ENCODE peak calls at places on chromosomes 2 and 18, in six cellular contexts. X is astrocyte, D is lung, R is body of pancreas, H is psoas muscle, M is brain microvascular endothelial cell. A is an unnamed sample.

GRCh38 chr2:178109813-178110212 is 2.4 kb upstream of the RBM45 start:
- DNase-seq in X (peak; percentile 26), D (no peak), R (no peak), H (no peak), M (no peak), A (peak; percentile 73)

GRCh38 chr2:206211657-206212255 is 52.1 kb downstream of the EEF1B2 start:
- DNase-seq in X (peak; percentile 41), D (no peak), R (no peak), H (no peak), M (peak; percentile 25), A (no peak)

GRCh38 chr2:240197439-240198139 is 57.1 kb upstream of the OTOS start:
- DNase-seq in X (no peak), D (no peak), R (no peak), H (no peak), M (no peak), A (no peak)

GRCh38 chr2:232203936-232204335 is 174.6 kb upstream of the ALPP start:
- DNase-seq in X (peak; percentile 53), D (no peak), R (no peak), H (no peak), M (no peak), A (no peak)

GRCh38 chr2:137964066-137964858 is at the start of gene HNMT:
- DNase-seq in X (peak; percentile 55), D (no peak), R (peak; percentile 43), H (peak; percentile 58), M (peak; percentile 55), A (no peak)

GRCh38 chr2:206045251-206045650 is 40.7 kb downstream of the INO80D start:
- DNase-seq in X (peak; percentile 37), D (no peak), R (no peak), H (no peak), M (no peak), A (no peak)

GRCh38 chr18:79588636-79589481 is 90.7 kb upstream of the CTDP1 start:
- DNase-seq in X (peak; percentile 98), D (peak; percentile 66), R (peak; percentile 52), H (peak; percentile 91), M (peak; percentile 88), A (no peak)

GRCh38 chr2:241551599-241551997 is 6.9 kb upstream of the BOK start:
- DNase-seq in X (no peak), D (no peak), R (no peak), H (no peak), M (no peak), A (no peak)

GRCh38 chr18:50056185-50056584 is 138.8 kb downstream of the MYO5B start:
- DNase-seq in X (no peak), D (no peak), R (no peak), H (no peak), M (no peak), A (no peak)

GRCh38 chr2:41728757-41729338 is 319.0 kb upstream of the PKDCC start:
- DNase-seq in X (no peak), D (no peak), R (no peak), H (no peak), M (no peak), A (no peak)

GRCh38 chr2:232568161-232568560 is 17.7 kb downstream of the EIF4E2 start:
- DNase-seq in X (peak; percentile 81), D (no peak), R (no peak), H (peak; percentile 57), M (peak; percentile 76), A (no peak)

GRCh38 chr18:6920099-6920955 is 190.8 kb downstream of the ARHGAP28 start:
- DNase-seq in X (peak; percentile 39), D (peak; percentile 57), R (peak; percentile 85), H (no peak), M (peak; percentile 86), A (peak; percentile 68)

GRCh38 chr18:62554083-62554815 is 31.4 kb downstream of the ZCCHC2 start:
- DNase-seq in X (no peak), D (no peak), R (no peak), H (no peak), M (no peak), A (no peak)

GRCh38 chr2:49598231-49598630 is 443.9 kb upstream of the FSHR start:
- DNase-seq in X (no peak), D (no peak), R (no peak), H (no peak), M (no peak), A (no peak)

GRCh38 chr18:48862116-48862515 is 88.6 kb downstream of the SMAD7 start:
- DNase-seq in X (no peak), D (no peak), R (no peak), H (no peak), M (peak; percentile 78), A (no peak)

GRCh38 chr18:34222025-34222395 is 2.7 kb downstream of the NOL4 start:
- DNase-seq in X (no peak), D (no peak), R (no peak), H (no peak), M (no peak), A (no peak)

GRCh38 chr2:216742411-216742810 is 47.1 kb upstream of the IGFBP5 start:
- DNase-seq in X (no peak), D (peak; percentile 32), R (peak; percentile 28), H (peak; percentile 82), M (no peak), A (no peak)

GRCh38 chr18:4063545-4063944 is 391.6 kb downstream of the DLGAP1 start:
- DNase-seq in X (no peak), D (no peak), R (no peak), H (no peak), M (no peak), A (no peak)

GRCh38 chr2:96528680-96529375 is 7.7 kb upstream of the ARID5A start:
- DNase-seq in X (no peak), D (no peak), R (no peak), H (no peak), M (no peak), A (no peak)

GRCh38 chr2:48844418-48845155 is 89.1 kb upstream of the LHCGR start:
- DNase-seq in X (peak; percentile 91), D (no peak), R (no peak), H (no peak), M (no peak), A (no peak)

GRCh38 chr18:56593906-56594305 is 44.5 kb downstream of the TXNL1 start:
- DNase-seq in X (peak; percentile 66), D (no peak), R (no peak), H (no peak), M (peak; percentile 33), A (no peak)

GRCh38 chr18:47215554-47216138 is 35.8 kb downstream of the SKOR2 start:
- DNase-seq in X (peak; percentile 41), D (peak; percentile 32), R (peak; percentile 12), H (no peak), M (peak; percentile 49), A (peak; percentile 23)

GRCh38 chr2:61469424-61470121 is 1.3 kb downstream of the USP34 start:
- DNase-seq in X (no peak), D (no peak), R (no peak), H (no peak), M (no peak), A (no peak)

GRCh38 chr2:28652217-28652616 is 99.4 kb upstream of the PPP1CB start:
- DNase-seq in X (peak; percentile 63), D (no peak), R (no peak), H (no peak), M (no peak), A (no peak)

GRCh38 chr2:20052229-20052871 is 922 bp upstream of the LAPTM4A start:
- DNase-seq in X (peak; percentile 34), D (no peak), R (no peak), H (no peak), M (no peak), A (no peak)

GRCh38 chr18:13126966-13127598 is 91.5 kb upstream of the LDLRAD4 start:
- DNase-seq in X (no peak), D (no peak), R (no peak), H (no peak), M (no peak), A (no peak)

GRCh38 chr18:63427566-63427965 is 5.3 kb upstream of the VPS4B start:
- DNase-seq in X (no peak), D (no peak), R (no peak), H (no peak), M (no peak), A (no peak)

GRCh38 chr2:100196786-100197494 is 54.5 kb upstream of the AFF3 start:
- DNase-seq in X (peak; percentile 38), D (no peak), R (no peak), H (no peak), M (no peak), A (no peak)

GRCh38 chr2:45849491-45850283 is 198.2 kb downstream of the PRKCE start:
- DNase-seq in X (peak; percentile 67), D (no peak), R (no peak), H (no peak), M (peak; percentile 43), A (no peak)

DNA sequence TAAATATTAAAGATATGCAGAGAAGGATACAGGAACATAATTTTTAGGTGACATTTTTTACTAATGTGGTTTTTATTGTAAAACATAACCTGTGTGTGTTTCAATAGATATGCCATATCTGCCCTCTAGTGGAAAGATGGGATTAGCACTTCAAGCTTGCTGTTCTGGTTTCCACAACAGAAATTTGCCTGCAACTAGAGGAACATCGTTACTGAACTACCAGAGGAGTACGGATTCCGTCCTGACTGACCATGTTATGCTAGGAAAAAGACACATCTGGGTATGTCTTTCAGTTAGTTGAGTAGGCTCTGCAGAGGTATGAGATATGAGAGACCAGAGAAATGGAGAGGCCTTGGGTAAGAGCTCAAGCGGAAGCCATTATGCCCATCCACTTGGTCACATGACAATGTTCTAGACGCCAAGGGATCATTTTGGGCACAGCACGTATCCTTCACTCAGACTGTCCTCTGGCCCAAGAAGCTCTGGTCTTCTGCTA is 104.9 kb downstream of the MBD2 start:
- DNase-seq in X (peak; percentile 30), D (no peak), R (no peak), H (no peak), M (peak; percentile 69), A (peak; percentile 57)
- TF ChIP-seq CTCF in X (peak; percentile 88), D (no peak), R (peak; percentile 64), H (peak; percentile 75), M (peak; percentile 77), A (peak; percentile 63)

GRCh38 chr2:10800163-10800562 is 12.4 kb downstream of the PDIA6 start:
- DNase-seq in X (no peak), D (no peak), R (no peak), H (no peak), M (no peak), A (no peak)
- TF ChIP-seq CTCF in X (no peak), D (no peak), R (no peak), H (no peak), M (no peak), A (no peak)

GRCh38 chr2:151729416-151729811 is 4.9 kb downstream of the NEB start:
- DNase-seq in X (no peak), D (no peak), R (no peak), H (no peak), M (no peak), A (no peak)

GRCh38 chr2:151727593-151728552 is 6.4 kb downstream of the NEB start:
- DNase-seq in X (no peak), D (no peak), R (no peak), H (no peak), M (no peak), A (no peak)

GRCh38 chr2:151730242-151730975 is 3.9 kb downstream of the NEB start:
- DNase-seq in X (peak; percentile 64), D (no peak), R (no peak), H (no peak), M (peak; percentile 20), A (peak; percentile 24)

GRCh38 chr2:151729837-151730236 is 4.4 kb downstream of the NEB start:
- DNase-seq in X (no peak), D (no peak), R (no peak), H (no peak), M (no peak), A (no peak)

GRCh38 chr2:151728736-151729415 is 5.4 kb downstream of the NEB start:
- DNase-seq in X (no peak), D (no peak), R (no peak), H (no peak), M (no peak), A (no peak)
- TF ChIP-seq CTCF in X (no peak), D (no peak), R (no peak), H (peak; percentile 40), M (peak; percentile 16), A (no peak)

GRCh38 chr2:165874445-165875039 is 79.0 kb downstream of the TTC21B start:
- DNase-seq in X (peak; percentile 46), D (no peak), R (no peak), H (no peak), M (peak; percentile 61), A (peak; percentile 57)
- TF ChIP-seq CTCF in X (peak; percentile 74), D (peak; percentile 60), R (peak; percentile 89), H (peak; percentile 49), M (peak; percentile 52), A (no peak)

A was measured in GM20000.